ENCODE peak calls at places on chromosomes 13 and 19, in nine cellular contexts. One of them, this sample, is unnamed.
A peak's percentile ranks its signal among the peaks of the same experiment; 100 is the strongest.

GRCh38 chr13:105603283-105603682 is 932.2 kb downstream of the EFNB2 start:
- DNase-seq in cardiac muscle cell: no peak
- DNase-seq in fibroblast of lung: no peak
- DNase-seq in osteoblast: no peak
- DNase-seq in naive thymus-derived CD4-positive, alpha-beta T cell: no peak
- DNase-seq in right lobe of liver: no peak
- DNase-seq in lower lobe of right lung: no peak
- DNase-seq in transverse colon: peak; percentile 11
- DNase-seq in uterus: no peak
- DNase-seq in this sample: no peak

GRCh38 chr13:95201814-95202521 is 99.3 kb downstream of the ABCC4 start:
- DNase-seq in cardiac muscle cell: peak; percentile 78
- DNase-seq in fibroblast of lung: peak; percentile 80
- DNase-seq in osteoblast: no peak
- DNase-seq in naive thymus-derived CD4-positive, alpha-beta T cell: no peak
- DNase-seq in right lobe of liver: no peak
- DNase-seq in lower lobe of right lung: no peak
- DNase-seq in transverse colon: no peak
- DNase-seq in uterus: no peak
- DNase-seq in this sample: no peak

GRCh38 chr13:111217661-111218060 is 102.6 kb downstream of the ARHGEF7 start:
- DNase-seq in cardiac muscle cell: no peak
- DNase-seq in fibroblast of lung: no peak
- DNase-seq in osteoblast: no peak
- DNase-seq in naive thymus-derived CD4-positive, alpha-beta T cell: no peak
- DNase-seq in right lobe of liver: peak; percentile 84
- DNase-seq in lower lobe of right lung: peak; percentile 75
- DNase-seq in transverse colon: no peak
- DNase-seq in uterus: no peak
- DNase-seq in this sample: no peak

GRCh38 chr13:46124967-46125933 is 20.4 kb upstream of the CPB2 start:
- DNase-seq in cardiac muscle cell: no peak
- DNase-seq in fibroblast of lung: no peak
- DNase-seq in osteoblast: no peak
- DNase-seq in naive thymus-derived CD4-positive, alpha-beta T cell: no peak
- DNase-seq in right lobe of liver: no peak
- DNase-seq in lower lobe of right lung: no peak
- DNase-seq in transverse colon: no peak
- DNase-seq in uterus: no peak
- DNase-seq in this sample: no peak

GRCh38 chr13:94249512-94249911 is 230.0 kb downstream of the DCT start:
- DNase-seq in cardiac muscle cell: peak; percentile 82
- DNase-seq in fibroblast of lung: peak; percentile 94
- DNase-seq in osteoblast: peak; percentile 85
- DNase-seq in naive thymus-derived CD4-positive, alpha-beta T cell: no peak
- DNase-seq in right lobe of liver: no peak
- DNase-seq in lower lobe of right lung: no peak
- DNase-seq in transverse colon: no peak
- DNase-seq in uterus: no peak
- DNase-seq in this sample: no peak

GRCh38 chr13:54536112-54536511 is 1507.5 kb downstream of the OLFM4 start:
- DNase-seq in cardiac muscle cell: no peak
- DNase-seq in fibroblast of lung: no peak
- DNase-seq in osteoblast: no peak
- DNase-seq in naive thymus-derived CD4-positive, alpha-beta T cell: no peak
- DNase-seq in right lobe of liver: no peak
- DNase-seq in lower lobe of right lung: no peak
- DNase-seq in transverse colon: no peak
- DNase-seq in uterus: no peak
- DNase-seq in this sample: no peak

GRCh38 chr19:19105365-19106060 is 32.8 kb downstream of the TMEM161A start:
- DNase-seq in cardiac muscle cell: peak; percentile 84
- DNase-seq in fibroblast of lung: peak; percentile 52
- DNase-seq in osteoblast: peak; percentile 84
- DNase-seq in naive thymus-derived CD4-positive, alpha-beta T cell: no peak
- DNase-seq in right lobe of liver: no peak
- DNase-seq in lower lobe of right lung: no peak
- DNase-seq in transverse colon: peak; percentile 69
- DNase-seq in uterus: peak; percentile 84
- DNase-seq in this sample: peak; percentile 74

GRCh38 chr13:26967119-26968038 is 204.2 kb downstream of the USP12 start:
- DNase-seq in cardiac muscle cell: peak; percentile 70
- DNase-seq in fibroblast of lung: no peak
- DNase-seq in osteoblast: no peak
- DNase-seq in naive thymus-derived CD4-positive, alpha-beta T cell: no peak
- DNase-seq in right lobe of liver: no peak
- DNase-seq in lower lobe of right lung: peak; percentile 37
- DNase-seq in transverse colon: no peak
- DNase-seq in uterus: peak; percentile 30
- DNase-seq in this sample: no peak

GRCh38 chr13:114285166-114285808 is 3.9 kb downstream of the UPF3A start:
- DNase-seq in cardiac muscle cell: no peak
- DNase-seq in fibroblast of lung: peak; percentile 51
- DNase-seq in osteoblast: peak; percentile 52
- DNase-seq in naive thymus-derived CD4-positive, alpha-beta T cell: no peak
- DNase-seq in right lobe of liver: no peak
- DNase-seq in lower lobe of right lung: no peak
- DNase-seq in transverse colon: no peak
- DNase-seq in uterus: no peak
- DNase-seq in this sample: no peak

DNA sequence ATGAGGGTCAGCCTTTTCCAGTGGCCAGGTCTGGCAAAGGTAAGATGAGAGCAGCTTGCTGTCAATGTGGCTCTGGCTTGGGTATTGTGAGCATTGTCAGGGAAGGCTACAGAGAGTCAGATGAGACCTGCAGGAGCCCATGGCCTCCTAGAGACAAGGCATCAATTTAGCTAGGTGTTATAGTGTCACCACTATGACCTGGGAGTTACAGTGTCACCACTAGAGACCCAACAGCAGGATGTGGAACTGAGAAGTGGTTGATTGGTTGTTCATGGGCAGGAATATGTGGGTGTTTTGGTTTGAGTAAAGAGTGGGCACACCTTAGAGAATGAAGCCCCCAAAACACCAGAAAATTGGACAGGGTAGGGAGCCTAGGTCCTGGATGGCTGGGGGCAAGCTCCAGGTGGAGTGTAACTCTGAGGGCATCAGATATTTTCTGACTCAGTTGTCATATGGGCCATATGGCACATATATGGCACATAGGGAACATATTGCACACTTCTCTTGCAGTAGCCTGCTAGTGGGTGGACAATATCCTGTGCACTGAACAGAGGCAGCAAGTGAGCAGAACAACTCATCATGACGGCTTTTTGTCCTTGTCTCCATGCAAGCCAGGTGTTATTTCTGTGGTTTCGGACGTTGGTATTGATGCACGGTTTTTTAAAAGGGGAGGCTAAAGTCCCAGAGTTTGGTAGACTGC is 46.3 kb upstream of the CEACAM21 start:
- DNase-seq in cardiac muscle cell: no peak
- DNase-seq in fibroblast of lung: no peak
- DNase-seq in osteoblast: no peak
- DNase-seq in naive thymus-derived CD4-positive, alpha-beta T cell: no peak
- DNase-seq in right lobe of liver: no peak
- DNase-seq in lower lobe of right lung: no peak
- DNase-seq in transverse colon: no peak
- DNase-seq in uterus: no peak
- DNase-seq in this sample: no peak
- H3K4me1 ChIP-seq in cardiac muscle cell: no peaks in the 10 kb centered on the region
- H3K4me1 ChIP-seq in fibroblast of lung: peaks cover 3% of the 10 kb centered on the region
- H3K4me1 ChIP-seq in osteoblast: peaks cover 4% of the 10 kb centered on the region
- H3K4me1 ChIP-seq in naive thymus-derived CD4-positive, alpha-beta T cell: peaks cover 36% of the 10 kb centered on the region
- H3K4me1 ChIP-seq in right lobe of liver: no peaks in the 10 kb centered on the region
- H3K4me1 ChIP-seq in lower lobe of right lung: peaks cover 48% of the 10 kb centered on the region
- H3K4me1 ChIP-seq in transverse colon: peaks cover 25% of the 10 kb centered on the region
- H3K4me1 ChIP-seq in uterus: no peaks in the 10 kb centered on the region
- H3K4me1 ChIP-seq in this sample: no peaks in the 10 kb centered on the region

DNA sequence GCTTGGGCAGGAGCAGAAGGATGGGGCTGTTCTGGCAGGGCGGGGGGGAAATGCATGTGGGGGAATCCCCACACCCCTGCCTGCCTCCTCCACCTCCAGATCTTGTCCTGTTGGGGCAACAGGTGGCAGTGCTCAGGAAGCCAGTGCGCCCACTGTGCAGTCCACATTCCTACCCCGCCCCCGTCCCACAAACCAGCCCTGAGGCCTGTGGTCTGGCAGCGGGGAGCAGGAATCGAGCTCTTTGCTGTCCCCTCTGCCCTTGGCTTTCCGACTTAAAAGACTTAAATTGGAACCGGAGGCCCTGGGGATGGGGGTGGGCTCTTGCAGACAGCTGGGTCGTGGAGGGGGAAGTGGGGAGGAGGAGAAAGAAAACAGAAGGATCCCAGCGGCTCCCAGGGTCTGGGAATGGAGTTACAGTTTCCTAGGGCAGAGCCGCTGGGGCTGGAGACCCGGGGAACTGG is 4.3 kb downstream of the NANOS3 start:
- DNase-seq in cardiac muscle cell: peak; percentile 44
- DNase-seq in fibroblast of lung: peak; percentile 72
- DNase-seq in osteoblast: peak; percentile 81
- DNase-seq in naive thymus-derived CD4-positive, alpha-beta T cell: peak; percentile 59
- DNase-seq in right lobe of liver: no peak
- DNase-seq in lower lobe of right lung: no peak
- DNase-seq in transverse colon: no peak
- DNase-seq in uterus: no peak
- DNase-seq in this sample: peak; percentile 37
- H3K4me1 ChIP-seq in cardiac muscle cell: peaks cover 19% of the 10 kb centered on the region
- H3K4me1 ChIP-seq in fibroblast of lung: peaks cover 14% of the 10 kb centered on the region
- H3K4me1 ChIP-seq in osteoblast: peaks cover 20% of the 10 kb centered on the region
- H3K4me1 ChIP-seq in naive thymus-derived CD4-positive, alpha-beta T cell: peaks cover 38% of the 10 kb centered on the region
- H3K4me1 ChIP-seq in right lobe of liver: no peaks in the 10 kb centered on the region
- H3K4me1 ChIP-seq in lower lobe of right lung: peaks cover 25% of the 10 kb centered on the region
- H3K4me1 ChIP-seq in transverse colon: peaks cover 48% of the 10 kb centered on the region
- H3K4me1 ChIP-seq in uterus: no peaks in the 10 kb centered on the region
- H3K4me1 ChIP-seq in this sample: peaks cover 32% of the 10 kb centered on the region

GRCh38 chr13:58994077-58994476 is 1169.7 kb downstream of the DIAPH3 start:
- DNase-seq in cardiac muscle cell: no peak
- DNase-seq in fibroblast of lung: no peak
- DNase-seq in osteoblast: no peak
- DNase-seq in naive thymus-derived CD4-positive, alpha-beta T cell: no peak
- DNase-seq in right lobe of liver: no peak
- DNase-seq in lower lobe of right lung: no peak
- DNase-seq in transverse colon: no peak
- DNase-seq in uterus: no peak
- DNase-seq in this sample: no peak
- H3K4me1 ChIP-seq in cardiac muscle cell: no peaks in the 10 kb centered on the region
- H3K4me1 ChIP-seq in fibroblast of lung: no peaks in the 10 kb centered on the region
- H3K4me1 ChIP-seq in osteoblast: no peaks in the 10 kb centered on the region
- H3K4me1 ChIP-seq in naive thymus-derived CD4-positive, alpha-beta T cell: no peaks in the 10 kb centered on the region
- H3K4me1 ChIP-seq in right lobe of liver: no peaks in the 10 kb centered on the region
- H3K4me1 ChIP-seq in lower lobe of right lung: no peaks in the 10 kb centered on the region
- H3K4me1 ChIP-seq in transverse colon: no peaks in the 10 kb centered on the region
- H3K4me1 ChIP-seq in uterus: no peaks in the 10 kb centered on the region
- H3K4me1 ChIP-seq in this sample: no peaks in the 10 kb centered on the region

GRCh38 chr19:37007587-37008220 is 70.5 kb upstream of the ZNF420 start:
- DNase-seq in cardiac muscle cell: peak; percentile 79
- DNase-seq in fibroblast of lung: peak; percentile 51
- DNase-seq in osteoblast: no peak
- DNase-seq in naive thymus-derived CD4-positive, alpha-beta T cell: peak; percentile 53
- DNase-seq in right lobe of liver: peak; percentile 66
- DNase-seq in lower lobe of right lung: peak; percentile 60
- DNase-seq in transverse colon: peak; percentile 13
- DNase-seq in uterus: peak; percentile 23
- DNase-seq in this sample: peak; percentile 41
- H3K4me1 ChIP-seq in cardiac muscle cell: no peaks in the 10 kb centered on the region
- H3K4me1 ChIP-seq in fibroblast of lung: no peaks in the 10 kb centered on the region
- H3K4me1 ChIP-seq in osteoblast: no peaks in the 10 kb centered on the region
- H3K4me1 ChIP-seq in naive thymus-derived CD4-positive, alpha-beta T cell: no peaks in the 10 kb centered on the region
- H3K4me1 ChIP-seq in right lobe of liver: no peaks in the 10 kb centered on the region
- H3K4me1 ChIP-seq in lower lobe of right lung: no peaks in the 10 kb centered on the region
- H3K4me1 ChIP-seq in transverse colon: no peaks in the 10 kb centered on the region
- H3K4me1 ChIP-seq in uterus: no peaks in the 10 kb centered on the region
- H3K4me1 ChIP-seq in this sample: no peaks in the 10 kb centered on the region

GRCh38 chr19:10284641-10285278 is 2.0 kb upstream of the ICAM4 start:
- DNase-seq in cardiac muscle cell: no peak
- DNase-seq in fibroblast of lung: no peak
- DNase-seq in osteoblast: peak; percentile 42
- DNase-seq in naive thymus-derived CD4-positive, alpha-beta T cell: no peak
- DNase-seq in right lobe of liver: no peak
- DNase-seq in lower lobe of right lung: no peak
- DNase-seq in transverse colon: no peak
- DNase-seq in uterus: no peak
- DNase-seq in this sample: no peak
- H3K4me1 ChIP-seq in cardiac muscle cell: no peaks in the 10 kb centered on the region
- H3K4me1 ChIP-seq in fibroblast of lung: no peaks in the 10 kb centered on the region
- H3K4me1 ChIP-seq in osteoblast: peaks cover 8% of the 10 kb centered on the region
- H3K4me1 ChIP-seq in naive thymus-derived CD4-positive, alpha-beta T cell: peaks cover 28% of the 10 kb centered on the region
- H3K4me1 ChIP-seq in right lobe of liver: no peaks in the 10 kb centered on the region
- H3K4me1 ChIP-seq in lower lobe of right lung: peaks cover 73% of the 10 kb centered on the region
- H3K4me1 ChIP-seq in transverse colon: peaks cover 27% of the 10 kb centered on the region
- H3K4me1 ChIP-seq in uterus: peaks cover 8% of the 10 kb centered on the region
- H3K4me1 ChIP-seq in this sample: peaks cover 21% of the 10 kb centered on the region